ENCODE peak calls at places on chromosomes 1 and 21, in seven cellular contexts. One of them, this sample, is unnamed. For H3K4me1, the result is how much of the 10 kb centered on the place peaks cover.

GRCh38 chr1:167770127-167770526 is 48.3 kb downstream of the MPZL1 start:
- DNase-seq in right lobe of liver: no peak
- DNase-seq in uterus: no peak
- DNase-seq in Peyer's patch: no peak
- DNase-seq in HCT116: no peak
- DNase-seq in K562: peak
- DNase-seq in IMR-90: no peak
- DNase-seq in this sample: no peak

GRCh38 chr1:119868176-119868575 is 28.1 kb downstream of the ADAM30 start:
- DNase-seq in right lobe of liver: no peak
- DNase-seq in uterus: no peak
- DNase-seq in Peyer's patch: no peak
- DNase-seq in HCT116: no peak
- DNase-seq in K562: no peak
- DNase-seq in IMR-90: no peak
- DNase-seq in this sample: no peak

GRCh38 chr1:165218666-165219065 is 137.8 kb downstream of the LMX1A start:
- DNase-seq in right lobe of liver: no peak
- DNase-seq in uterus: peak
- DNase-seq in Peyer's patch: no peak
- DNase-seq in HCT116: no peak
- DNase-seq in K562: no peak
- DNase-seq in IMR-90: no peak
- DNase-seq in this sample: no peak

GRCh38 chr21:37079211-37079824 is 6.3 kb downstream of the TTC3 start:
- DNase-seq in right lobe of liver: no peak
- DNase-seq in uterus: no peak
- DNase-seq in Peyer's patch: no peak
- DNase-seq in HCT116: no peak
- DNase-seq in K562: peak
- DNase-seq in IMR-90: no peak
- DNase-seq in this sample: no peak

GRCh38 chr1:75672528-75673393 is 51.7 kb upstream of the ACADM start:
- DNase-seq in right lobe of liver: no peak
- DNase-seq in uterus: no peak
- DNase-seq in Peyer's patch: no peak
- DNase-seq in HCT116: peak
- DNase-seq in K562: peak
- DNase-seq in IMR-90: peak
- DNase-seq in this sample: no peak

GRCh38 chr1:84960371-84960770 is 36.5 kb downstream of the MCOLN2 start:
- DNase-seq in right lobe of liver: no peak
- DNase-seq in uterus: no peak
- DNase-seq in Peyer's patch: no peak
- DNase-seq in HCT116: no peak
- DNase-seq in K562: no peak
- DNase-seq in IMR-90: peak
- DNase-seq in this sample: no peak

GRCh38 chr1:47696404-47696910 is 258.6 kb downstream of the FOXD2 start:
- DNase-seq in right lobe of liver: no peak
- DNase-seq in uterus: no peak
- DNase-seq in Peyer's patch: no peak
- DNase-seq in HCT116: no peak
- DNase-seq in K562: no peak
- DNase-seq in IMR-90: no peak
- DNase-seq in this sample: no peak

GRCh38 chr1:65459397-65459768 is 38.9 kb downstream of the LEPR start:
- DNase-seq in right lobe of liver: no peak
- DNase-seq in uterus: no peak
- DNase-seq in Peyer's patch: no peak
- DNase-seq in HCT116: peak
- DNase-seq in K562: no peak
- DNase-seq in IMR-90: peak
- DNase-seq in this sample: no peak

GRCh38 chr1:243850013-243850367 is at the start of gene AKT3:
- DNase-seq in right lobe of liver: peak
- DNase-seq in uterus: no peak
- DNase-seq in Peyer's patch: no peak
- DNase-seq in HCT116: no peak
- DNase-seq in K562: no peak
- DNase-seq in IMR-90: no peak
- DNase-seq in this sample: peak

GRCh38 chr1:3672971-3673361 is 20.6 kb downstream of the TP73 start:
- DNase-seq in right lobe of liver: peak
- DNase-seq in uterus: no peak
- DNase-seq in Peyer's patch: peak
- DNase-seq in HCT116: no peak
- DNase-seq in K562: no peak
- DNase-seq in IMR-90: no peak
- DNase-seq in this sample: no peak
- TF ChIP-seq CTCF in right lobe of liver: no peak
- TF ChIP-seq CTCF in uterus: no peak
- TF ChIP-seq CTCF in Peyer's patch: no peak
- TF ChIP-seq CTCF in HCT116: no peak
- TF ChIP-seq CTCF in K562: no peak
- TF ChIP-seq CTCF in IMR-90: no peak
- TF ChIP-seq CTCF in this sample: no peak

DNA sequence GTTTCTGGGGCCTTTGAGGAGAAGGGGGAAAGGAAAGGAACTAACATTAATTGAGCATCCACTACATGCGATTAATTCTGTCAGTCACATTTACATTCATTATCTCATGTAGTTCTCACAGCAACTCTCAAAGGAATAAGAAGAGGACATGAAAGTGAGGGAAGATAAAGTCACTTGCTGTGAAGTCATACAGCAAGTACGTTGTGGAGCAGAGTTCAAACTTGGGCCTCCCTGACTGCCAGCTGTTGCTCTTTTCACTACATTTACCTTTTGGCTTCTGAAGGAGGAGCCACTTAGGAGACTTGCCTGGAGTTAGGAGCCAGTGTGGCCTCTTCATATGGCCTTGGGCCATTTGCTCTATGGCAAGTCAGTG is 6.2 kb downstream of the ZNF691 start:
- DNase-seq in right lobe of liver: no peak
- DNase-seq in uterus: no peak
- DNase-seq in Peyer's patch: no peak
- DNase-seq in HCT116: no peak
- DNase-seq in K562: no peak
- DNase-seq in IMR-90: peak
- DNase-seq in this sample: no peak
- TF ChIP-seq POLR2A in right lobe of liver: no peak
- TF ChIP-seq POLR2A in uterus: no peak
- TF ChIP-seq POLR2A in Peyer's patch: no peak
- TF ChIP-seq POLR2A in HCT116: no peak
- TF ChIP-seq POLR2A in K562: no peak
- TF ChIP-seq POLR2A in IMR-90: no peak
- TF ChIP-seq POLR2A in this sample: no peak

GRCh38 chr1:232554431-232554830 is 75.5 kb downstream of the SIPA1L2 start:
- DNase-seq in right lobe of liver: no peak
- DNase-seq in uterus: no peak
- DNase-seq in Peyer's patch: no peak
- DNase-seq in HCT116: no peak
- DNase-seq in K562: no peak
- DNase-seq in IMR-90: peak
- DNase-seq in this sample: no peak

GRCh38 chr1:232556336-232556735 is 73.6 kb downstream of the SIPA1L2 start:
- DNase-seq in right lobe of liver: no peak
- DNase-seq in uterus: no peak
- DNase-seq in Peyer's patch: no peak
- DNase-seq in HCT116: no peak
- DNase-seq in K562: no peak
- DNase-seq in IMR-90: no peak
- DNase-seq in this sample: no peak

GRCh38 chr1:232557096-232557495 is 72.8 kb downstream of the SIPA1L2 start:
- DNase-seq in right lobe of liver: no peak
- DNase-seq in uterus: no peak
- DNase-seq in Peyer's patch: no peak
- DNase-seq in HCT116: no peak
- DNase-seq in K562: no peak
- DNase-seq in IMR-90: no peak
- DNase-seq in this sample: no peak

GRCh38 chr1:232553809-232554208 is 76.1 kb downstream of the SIPA1L2 start:
- DNase-seq in right lobe of liver: no peak
- DNase-seq in uterus: no peak
- DNase-seq in Peyer's patch: no peak
- DNase-seq in HCT116: no peak
- DNase-seq in K562: no peak
- DNase-seq in IMR-90: peak
- DNase-seq in this sample: no peak

DNA sequence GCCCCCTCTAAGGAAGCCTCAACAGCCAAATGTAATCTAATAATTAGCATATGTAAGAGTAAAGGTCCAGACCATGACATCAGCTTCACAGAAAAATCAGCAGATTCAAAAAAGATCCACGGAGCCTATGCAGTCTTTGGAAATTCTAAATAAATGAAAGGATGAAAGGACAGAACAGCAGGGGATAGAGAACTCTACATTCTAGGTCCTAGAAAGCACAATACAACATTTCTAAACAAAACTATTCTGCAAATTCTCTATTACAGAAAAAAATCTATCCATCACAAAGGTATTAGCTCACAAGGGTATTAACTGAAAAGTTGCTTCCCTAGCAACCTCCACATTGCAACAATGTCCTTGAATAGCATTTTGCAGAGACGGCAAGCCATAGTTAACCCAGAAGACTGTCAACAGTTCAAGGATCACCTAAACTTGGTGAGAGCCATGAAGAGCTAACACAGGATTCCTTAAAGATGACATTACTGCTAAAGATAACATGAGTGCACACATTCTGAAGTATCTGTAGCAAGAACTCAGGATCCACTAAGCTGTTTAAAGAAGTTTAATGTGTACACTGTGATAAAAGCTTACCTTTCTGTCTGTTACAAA is 74.2 kb downstream of the SIPA1L2 start:
- DNase-seq in right lobe of liver: no peak
- DNase-seq in uterus: no peak
- DNase-seq in Peyer's patch: no peak
- DNase-seq in HCT116: no peak
- DNase-seq in K562: no peak
- DNase-seq in IMR-90: peak
- DNase-seq in this sample: no peak
- H3K4me1 ChIP-seq in right lobe of liver: under half
- H3K4me1 ChIP-seq in uterus: under half
- H3K4me1 ChIP-seq in Peyer's patch: under half
- H3K4me1 ChIP-seq in HCT116: under half
- H3K4me1 ChIP-seq in K562: under half
- H3K4me1 ChIP-seq in IMR-90: under half
- H3K4me1 ChIP-seq in this sample: under half

GRCh38 chr1:97137862-97138514 is 416.4 kb downstream of the PTBP2 start:
- DNase-seq in right lobe of liver: no peak
- DNase-seq in uterus: peak
- DNase-seq in Peyer's patch: no peak
- DNase-seq in HCT116: peak
- DNase-seq in K562: no peak
- DNase-seq in IMR-90: peak
- DNase-seq in this sample: peak
- TF ChIP-seq CTCF in right lobe of liver: peak
- TF ChIP-seq CTCF in uterus: peak
- TF ChIP-seq CTCF in Peyer's patch: peak
- TF ChIP-seq CTCF in HCT116: peak
- TF ChIP-seq CTCF in K562: no peak
- TF ChIP-seq CTCF in IMR-90: peak
- TF ChIP-seq CTCF in this sample: peak

GRCh38 chr1:18340158-18340764 is 140.5 kb upstream of the KLHDC7A start:
- DNase-seq in right lobe of liver: no peak
- DNase-seq in uterus: no peak
- DNase-seq in Peyer's patch: no peak
- DNase-seq in HCT116: no peak
- DNase-seq in K562: no peak
- DNase-seq in IMR-90: no peak
- DNase-seq in this sample: no peak
- TF ChIP-seq POLR2A in right lobe of liver: no peak
- TF ChIP-seq POLR2A in uterus: no peak
- TF ChIP-seq POLR2A in Peyer's patch: no peak
- TF ChIP-seq POLR2A in HCT116: no peak
- TF ChIP-seq POLR2A in K562: no peak
- TF ChIP-seq POLR2A in IMR-90: no peak
- TF ChIP-seq POLR2A in this sample: no peak

DNA sequence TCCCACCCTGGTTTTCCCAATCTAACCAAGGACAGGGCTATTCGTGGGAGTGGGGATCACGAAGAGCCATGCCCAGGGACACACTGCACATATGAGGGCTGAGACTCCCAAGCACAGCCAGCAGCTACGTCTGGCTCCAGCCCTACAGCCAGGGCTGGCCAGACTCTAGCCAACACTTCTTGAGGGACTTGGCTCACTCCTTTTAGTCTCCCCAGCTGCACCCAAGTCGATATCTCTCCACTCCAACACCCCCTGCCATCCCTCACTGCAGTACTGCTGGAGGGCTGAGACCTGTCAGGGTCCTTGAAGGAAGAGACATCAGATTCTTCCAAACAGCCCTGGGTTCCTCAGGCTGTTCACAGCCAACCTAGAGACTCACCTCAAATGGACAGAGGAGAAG is 62.6 kb downstream of the CD46 start:
- DNase-seq in right lobe of liver: no peak
- DNase-seq in uterus: no peak
- DNase-seq in Peyer's patch: no peak
- DNase-seq in HCT116: no peak
- DNase-seq in K562: no peak
- DNase-seq in IMR-90: no peak
- DNase-seq in this sample: no peak
- H3K4me1 ChIP-seq in right lobe of liver: half or more
- H3K4me1 ChIP-seq in uterus: under half
- H3K4me1 ChIP-seq in Peyer's patch: under half
- H3K4me1 ChIP-seq in HCT116: under half
- H3K4me1 ChIP-seq in K562: half or more
- H3K4me1 ChIP-seq in IMR-90: under half
- H3K4me1 ChIP-seq in this sample: half or more

DNA sequence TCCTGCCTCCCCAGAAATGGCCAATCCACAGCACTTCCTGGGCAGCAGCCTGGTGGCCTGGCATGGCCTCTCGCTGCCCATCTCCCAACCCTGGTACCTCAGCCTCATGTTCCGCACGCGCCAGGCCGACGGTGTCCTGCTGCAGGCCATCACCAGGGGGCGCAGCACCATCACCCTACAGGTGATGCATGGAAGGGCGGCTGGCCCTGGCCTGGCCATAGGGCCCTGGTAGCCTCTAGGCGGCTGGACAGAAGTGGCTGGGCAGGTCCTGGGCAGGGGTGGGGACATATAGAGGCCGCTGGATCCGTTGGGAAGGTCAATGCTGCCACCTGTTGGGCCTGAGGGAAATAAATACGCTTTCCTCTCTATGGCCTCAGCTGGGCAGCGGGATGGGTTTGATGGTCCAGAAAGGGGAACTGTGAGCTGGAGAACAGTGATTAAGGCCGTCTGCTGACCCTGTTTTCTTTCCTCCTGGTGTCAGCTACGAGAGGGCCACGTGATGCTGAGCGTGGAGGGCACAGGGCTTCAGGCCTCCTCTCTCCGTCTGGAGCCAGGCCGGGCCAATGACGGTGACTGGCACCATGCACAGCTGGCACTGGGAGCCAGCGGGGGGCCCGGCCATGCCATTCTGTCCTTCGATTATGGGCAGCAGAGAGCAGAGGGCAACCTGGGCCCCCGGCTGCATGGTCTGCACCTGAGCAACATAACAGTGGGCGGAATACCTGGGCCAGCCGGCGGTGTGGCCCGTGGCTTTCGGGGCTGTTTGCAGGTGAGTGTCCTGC is 14.4 kb downstream of the CELSR2 start:
- DNase-seq in right lobe of liver: peak
- DNase-seq in uterus: peak
- DNase-seq in Peyer's patch: peak
- DNase-seq in HCT116: peak
- DNase-seq in K562: peak
- DNase-seq in IMR-90: peak
- DNase-seq in this sample: peak
- TF ChIP-seq CTCF in right lobe of liver: peak
- TF ChIP-seq CTCF in uterus: peak
- TF ChIP-seq CTCF in Peyer's patch: peak
- TF ChIP-seq CTCF in HCT116: peak
- TF ChIP-seq CTCF in K562: peak
- TF ChIP-seq CTCF in IMR-90: peak
- TF ChIP-seq CTCF in this sample: peak

This sample was measured in body of pancreas.